ENCODE peak calls at places on chromosomes 2 and 18, in nine cellular contexts. B, M, F, Q, C, H, W, P and Y are unnamed samples.

GRCh38 chr18:49227456-49227855 is 233.0 kb downstream of the DYM start:
- DNase-seq in B (no peak), M (no peak), F (no peak), Q (peak; percentile 59), C (peak; percentile 32), H (no peak), W (no peak), P (no peak), Y (no peak)

GRCh38 chr2:6923319-6923718 is 6.1 kb downstream of the RNF144A start:
- DNase-seq in B (no peak), M (no peak), F (no peak), Q (no peak), C (no peak), H (no peak), W (no peak), P (no peak), Y (no peak)

GRCh38 chr18:47658498-47658897 is 272.0 kb downstream of the SMAD2 start:
- DNase-seq in B (no peak), M (no peak), F (no peak), Q (no peak), C (no peak), H (no peak), W (no peak), P (no peak), Y (no peak)

GRCh38 chr2:45821558-45822271 is 170.2 kb downstream of the PRKCE start:
- DNase-seq in B (peak; percentile 59), M (peak; percentile 50), F (no peak), Q (no peak), C (peak; percentile 31), H (no peak), W (no peak), P (peak; percentile 77), Y (no peak)

GRCh38 chr2:102070058-102070642 is 72.4 kb upstream of the IL1R1 start:
- DNase-seq in B (peak; percentile 84), M (peak; percentile 94), F (no peak), Q (no peak), C (peak; percentile 88), H (no peak), W (peak; percentile 26), P (peak; percentile 58), Y (no peak)

GRCh38 chr2:47309952-47310800 is 92.8 kb upstream of the MSH2 start:
- DNase-seq in B (no peak), M (no peak), F (no peak), Q (no peak), C (peak; percentile 46), H (no peak), W (peak; percentile 93), P (peak; percentile 64), Y (no peak)

GRCh38 chr2:206452750-206453149 is 9.4 kb downstream of the ADAM23 start:
- DNase-seq in B (no peak), M (no peak), F (no peak), Q (no peak), C (peak; percentile 8), H (no peak), W (no peak), P (no peak), Y (no peak)

GRCh38 chr2:201558665-201559064 is 84.6 kb downstream of the TMEM237 start:
- DNase-seq in B (no peak), M (no peak), F (no peak), Q (no peak), C (no peak), H (peak; percentile 14), W (no peak), P (no peak), Y (no peak)

GRCh38 chr2:201675454-201675853 is 23.0 kb downstream of the MPP4 start:
- DNase-seq in B (no peak), M (no peak), F (no peak), Q (no peak), C (no peak), H (no peak), W (no peak), P (no peak), Y (no peak)

GRCh38 chr2:128345436-128346165 is 26.9 kb upstream of the HS6ST1 start:
- DNase-seq in B (no peak), M (no peak), F (no peak), Q (no peak), C (no peak), H (no peak), W (no peak), P (no peak), Y (no peak)

GRCh38 chr2:178404380-178404767 is 46.6 kb downstream of the PRKRA start:
- DNase-seq in B (no peak), M (peak; percentile 48), F (no peak), Q (no peak), C (peak; percentile 86), H (no peak), W (no peak), P (peak; percentile 76), Y (no peak)

DNA sequence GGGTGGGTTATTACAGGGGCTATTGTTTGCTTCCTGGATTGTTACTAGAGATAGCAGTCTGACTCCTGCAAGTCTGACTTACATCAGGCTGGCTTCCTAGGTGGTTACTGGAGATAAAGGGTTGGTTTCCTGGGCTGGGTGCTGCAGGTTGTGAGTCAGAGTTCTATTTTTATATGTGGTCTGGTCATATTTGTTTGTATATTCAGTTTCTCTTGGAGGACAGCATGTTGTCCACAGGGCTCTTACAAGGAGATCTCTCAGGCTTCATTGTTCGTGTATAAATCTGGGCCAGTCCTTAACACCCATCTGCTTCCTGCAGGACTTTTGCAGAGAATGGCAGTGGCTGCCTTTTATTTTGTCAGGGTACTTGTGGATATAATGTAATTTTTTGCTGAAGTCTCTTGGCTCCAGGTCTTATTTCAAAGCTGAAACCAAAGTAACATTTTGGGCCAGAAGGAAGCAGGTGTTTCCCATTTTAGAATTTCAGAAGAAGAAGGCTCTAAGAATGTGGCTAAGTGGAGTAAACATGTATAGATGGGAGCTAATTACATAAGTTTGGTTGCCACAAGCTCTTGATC is 65.9 kb upstream of the SLC16A14 start:
- DNase-seq in B (no peak), M (no peak), F (no peak), Q (no peak), C (peak; percentile 66), H (no peak), W (no peak), P (peak; percentile 90), Y (no peak)
- H3K9me3 ChIP-seq in B (no peaks in the 10 kb centered on the region), M (peaks cover 5% of the 10 kb centered on the region), F (peaks cover 10% of the 10 kb centered on the region), Q (no peaks in the 10 kb centered on the region), C (no peaks in the 10 kb centered on the region), H (no peaks in the 10 kb centered on the region), W (no peaks in the 10 kb centered on the region), P (no peaks in the 10 kb centered on the region), Y (peaks cover 4% of the 10 kb centered on the region)

DNA sequence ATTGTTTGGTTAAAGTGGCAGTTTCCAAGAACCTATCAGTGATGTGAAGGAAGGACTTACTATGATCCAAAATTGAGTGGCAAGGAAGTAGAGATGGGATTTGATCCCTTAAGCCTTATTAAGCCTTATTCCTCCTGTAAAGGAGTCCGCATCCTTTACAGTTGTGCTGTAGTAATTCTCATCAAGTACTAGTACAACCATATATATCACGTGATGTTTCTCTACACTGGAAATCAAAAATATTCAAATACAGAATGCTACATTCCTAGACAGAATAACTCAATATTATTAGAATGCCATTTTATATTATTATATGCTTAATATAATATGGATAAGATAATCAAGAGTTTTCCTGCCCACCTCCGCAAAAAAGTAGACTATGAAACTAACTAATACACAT is 312.4 kb upstream of the SPHKAP start:
- DNase-seq in B (no peak), M (no peak), F (no peak), Q (no peak), C (no peak), H (no peak), W (no peak), P (no peak), Y (no peak)
- H3K9me3 ChIP-seq in B (no peaks in the 10 kb centered on the region), M (no peaks in the 10 kb centered on the region), F (no peaks in the 10 kb centered on the region), Q (no peaks in the 10 kb centered on the region), C (no peaks in the 10 kb centered on the region), H (no peaks in the 10 kb centered on the region), W (no peaks in the 10 kb centered on the region), P (no peaks in the 10 kb centered on the region), Y (no peaks in the 10 kb centered on the region)

GRCh38 chr18:78622251-78622953 is 357.2 kb upstream of the SALL3 start:
- DNase-seq in B (no peak), M (no peak), F (no peak), Q (no peak), C (no peak), H (peak; percentile 3), W (no peak), P (no peak), Y (no peak)

GRCh38 chr18:78625446-78625845 is 354.2 kb upstream of the SALL3 start:
- DNase-seq in B (no peak), M (no peak), F (no peak), Q (no peak), C (no peak), H (no peak), W (no peak), P (no peak), Y (no peak)

GRCh38 chr18:78623142-78623541 is 356.5 kb upstream of the SALL3 start:
- DNase-seq in B (no peak), M (no peak), F (no peak), Q (no peak), C (no peak), H (no peak), W (no peak), P (no peak), Y (no peak)

GRCh38 chr18:78625895-78626294 is 353.7 kb upstream of the SALL3 start:
- DNase-seq in B (no peak), M (no peak), F (no peak), Q (no peak), C (no peak), H (no peak), W (no peak), P (no peak), Y (no peak)

GRCh38 chr18:78624646-78625279 is 354.9 kb upstream of the SALL3 start:
- DNase-seq in B (no peak), M (no peak), F (no peak), Q (no peak), C (no peak), H (peak; percentile 2), W (no peak), P (no peak), Y (no peak)
- H3K9me3 ChIP-seq in B (no peaks in the 10 kb centered on the region), M (peaks cover 2% of the 10 kb centered on the region), F (no peaks in the 10 kb centered on the region), Q (no peaks in the 10 kb centered on the region), C (no peaks in the 10 kb centered on the region), H (peaks cover 4% of the 10 kb centered on the region), W (no peaks in the 10 kb centered on the region), P (no peaks in the 10 kb centered on the region), Y (no peaks in the 10 kb centered on the region)

GRCh38 chr18:79935499-79935898 is 16.0 kb downstream of the SLC66A2 start:
- DNase-seq in B (peak; percentile 6), M (peak; percentile 9), F (no peak), Q (no peak), C (no peak), H (peak; percentile 7), W (no peak), P (no peak), Y (no peak)

GRCh38 chr18:79934311-79935097 is 16.9 kb downstream of the SLC66A2 start:
- DNase-seq in B (peak; percentile 28), M (peak; percentile 80), F (no peak), Q (no peak), C (no peak), H (peak; percentile 81), W (peak; percentile 86), P (no peak), Y (no peak)

GRCh38 chr18:79935098-79935480 is 16.4 kb downstream of the SLC66A2 start:
- DNase-seq in B (peak; percentile 9), M (peak; percentile 8), F (no peak), Q (no peak), C (no peak), H (peak; percentile 4), W (no peak), P (no peak), Y (no peak)

GRCh38 chr18:79932907-79933306 is 18.5 kb downstream of the SLC66A2 start:
- DNase-seq in B (no peak), M (no peak), F (no peak), Q (no peak), C (no peak), H (no peak), W (no peak), P (no peak), Y (no peak)

GRCh38 chr18:79933765-79934164 is 17.7 kb downstream of the SLC66A2 start:
- DNase-seq in B (peak; percentile 14), M (peak; percentile 74), F (no peak), Q (no peak), C (no peak), H (peak; percentile 89), W (peak; percentile 12), P (peak; percentile 28), Y (no peak)
- H3K9me3 ChIP-seq in B (peaks cover 52% of the 10 kb centered on the region), M (peaks cover 10% of the 10 kb centered on the region), F (peaks cover 16% of the 10 kb centered on the region), Q (peaks cover 21% of the 10 kb centered on the region), C (peaks cover 10% of the 10 kb centered on the region), H (peaks cover 15% of the 10 kb centered on the region), W (no peaks in the 10 kb centered on the region), P (no peaks in the 10 kb centered on the region), Y (peaks cover 20% of the 10 kb centered on the region)